ENCODE peak calls at places on chromosomes 12 and 14, in five cellular contexts. One of them, this sample, is unnamed.
A peak's percentile ranks its signal among the peaks of the same experiment; 100 is the strongest.

GRCh38 chr14:90660865-90661570 is 155.2 kb downstream of the TTC7B start:
- DNase-seq in T-helper 2 cell: no peak
- DNase-seq in activated CD8-positive, alpha-beta memory T cell treated with anti-CD3 and anti-CD28 coated beads, Interleukin-2, amount 50 U/mL, for 48 hours: no peak
- DNase-seq in stimulated activated CD8-positive, alpha-beta memory T cell treated with anti-CD3 and anti-CD28 coated beads, Interleukin-4, amount 100 ng/mL, for 4 hours: no peak
- DNase-seq in hepatic stellate cell: no peak
- DNase-seq in this sample: no peak

GRCh38 chr14:101734241-101734847 is 27.2 kb upstream of the PPP2R5C start:
- DNase-seq in T-helper 2 cell: no peak
- DNase-seq in activated CD8-positive, alpha-beta memory T cell treated with anti-CD3 and anti-CD28 coated beads, Interleukin-2, amount 50 U/mL, for 48 hours: no peak
- DNase-seq in stimulated activated CD8-positive, alpha-beta memory T cell treated with anti-CD3 and anti-CD28 coated beads, Interleukin-4, amount 100 ng/mL, for 4 hours: no peak
- DNase-seq in hepatic stellate cell: no peak
- DNase-seq in this sample: no peak

GRCh38 chr14:96167224-96168148 is 37.2 kb upstream of the BDKRB2 start:
- DNase-seq in T-helper 2 cell: no peak
- DNase-seq in activated CD8-positive, alpha-beta memory T cell treated with anti-CD3 and anti-CD28 coated beads, Interleukin-2, amount 50 U/mL, for 48 hours: peak; percentile 26
- DNase-seq in stimulated activated CD8-positive, alpha-beta memory T cell treated with anti-CD3 and anti-CD28 coated beads, Interleukin-4, amount 100 ng/mL, for 4 hours: no peak
- DNase-seq in hepatic stellate cell: peak; percentile 85
- DNase-seq in this sample: no peak

GRCh38 chr12:113251404-113252070 is 30.3 kb downstream of the TPCN1 start:
- DNase-seq in T-helper 2 cell: no peak
- DNase-seq in activated CD8-positive, alpha-beta memory T cell treated with anti-CD3 and anti-CD28 coated beads, Interleukin-2, amount 50 U/mL, for 48 hours: no peak
- DNase-seq in stimulated activated CD8-positive, alpha-beta memory T cell treated with anti-CD3 and anti-CD28 coated beads, Interleukin-4, amount 100 ng/mL, for 4 hours: no peak
- DNase-seq in hepatic stellate cell: no peak
- DNase-seq in this sample: no peak

GRCh38 chr12:60487284-60487683 is 891.5 kb downstream of the SLC16A7 start:
- DNase-seq in T-helper 2 cell: no peak
- DNase-seq in activated CD8-positive, alpha-beta memory T cell treated with anti-CD3 and anti-CD28 coated beads, Interleukin-2, amount 50 U/mL, for 48 hours: no peak
- DNase-seq in stimulated activated CD8-positive, alpha-beta memory T cell treated with anti-CD3 and anti-CD28 coated beads, Interleukin-4, amount 100 ng/mL, for 4 hours: no peak
- DNase-seq in hepatic stellate cell: no peak
- DNase-seq in this sample: no peak

GRCh38 chr14:54493293-54493692 is 4.5 kb upstream of the GMFB start:
- DNase-seq in T-helper 2 cell: no peak
- DNase-seq in activated CD8-positive, alpha-beta memory T cell treated with anti-CD3 and anti-CD28 coated beads, Interleukin-2, amount 50 U/mL, for 48 hours: no peak
- DNase-seq in stimulated activated CD8-positive, alpha-beta memory T cell treated with anti-CD3 and anti-CD28 coated beads, Interleukin-4, amount 100 ng/mL, for 4 hours: no peak
- DNase-seq in hepatic stellate cell: no peak
- DNase-seq in this sample: no peak

GRCh38 chr14:77024171-77024627 is 4.3 kb downstream of the IRF2BPL start:
- DNase-seq in T-helper 2 cell: no peak
- DNase-seq in activated CD8-positive, alpha-beta memory T cell treated with anti-CD3 and anti-CD28 coated beads, Interleukin-2, amount 50 U/mL, for 48 hours: peak; percentile 80
- DNase-seq in stimulated activated CD8-positive, alpha-beta memory T cell treated with anti-CD3 and anti-CD28 coated beads, Interleukin-4, amount 100 ng/mL, for 4 hours: no peak
- DNase-seq in hepatic stellate cell: peak; percentile 46
- DNase-seq in this sample: peak; percentile 50

GRCh38 chr12:132367401-132367851 is 38.0 kb upstream of the GALNT9 start:
- DNase-seq in T-helper 2 cell: no peak
- DNase-seq in activated CD8-positive, alpha-beta memory T cell treated with anti-CD3 and anti-CD28 coated beads, Interleukin-2, amount 50 U/mL, for 48 hours: no peak
- DNase-seq in stimulated activated CD8-positive, alpha-beta memory T cell treated with anti-CD3 and anti-CD28 coated beads, Interleukin-4, amount 100 ng/mL, for 4 hours: no peak
- DNase-seq in hepatic stellate cell: no peak
- DNase-seq in this sample: no peak

GRCh38 chr14:54278665-54279295 is 118.0 kb upstream of the CDKN3 start:
- DNase-seq in T-helper 2 cell: no peak
- DNase-seq in activated CD8-positive, alpha-beta memory T cell treated with anti-CD3 and anti-CD28 coated beads, Interleukin-2, amount 50 U/mL, for 48 hours: no peak
- DNase-seq in stimulated activated CD8-positive, alpha-beta memory T cell treated with anti-CD3 and anti-CD28 coated beads, Interleukin-4, amount 100 ng/mL, for 4 hours: no peak
- DNase-seq in hepatic stellate cell: no peak
- DNase-seq in this sample: no peak

GRCh38 chr12:89951050-89951693 is 242.5 kb upstream of the ATP2B1 start:
- DNase-seq in T-helper 2 cell: no peak
- DNase-seq in activated CD8-positive, alpha-beta memory T cell treated with anti-CD3 and anti-CD28 coated beads, Interleukin-2, amount 50 U/mL, for 48 hours: no peak
- DNase-seq in stimulated activated CD8-positive, alpha-beta memory T cell treated with anti-CD3 and anti-CD28 coated beads, Interleukin-4, amount 100 ng/mL, for 4 hours: no peak
- DNase-seq in hepatic stellate cell: no peak
- DNase-seq in this sample: no peak

GRCh38 chr12:122855985-122856831 is 21.0 kb downstream of the HIP1R start:
- DNase-seq in T-helper 2 cell: no peak
- DNase-seq in activated CD8-positive, alpha-beta memory T cell treated with anti-CD3 and anti-CD28 coated beads, Interleukin-2, amount 50 U/mL, for 48 hours: no peak
- DNase-seq in stimulated activated CD8-positive, alpha-beta memory T cell treated with anti-CD3 and anti-CD28 coated beads, Interleukin-4, amount 100 ng/mL, for 4 hours: no peak
- DNase-seq in hepatic stellate cell: no peak
- DNase-seq in this sample: no peak

GRCh38 chr14:93007225-93007997 is 84.5 kb downstream of the CHGA start:
- DNase-seq in T-helper 2 cell: no peak
- DNase-seq in activated CD8-positive, alpha-beta memory T cell treated with anti-CD3 and anti-CD28 coated beads, Interleukin-2, amount 50 U/mL, for 48 hours: no peak
- DNase-seq in stimulated activated CD8-positive, alpha-beta memory T cell treated with anti-CD3 and anti-CD28 coated beads, Interleukin-4, amount 100 ng/mL, for 4 hours: no peak
- DNase-seq in hepatic stellate cell: peak; percentile 89
- DNase-seq in this sample: no peak

This sample was measured in CD4-positive, alpha-beta T cell.